ENCODE peak calls at places on chromosomes 6 and 20, in seven cellular contexts. T is CD4-positive, alpha-beta T cell; M is lower lobe of right lung; V is nephron progenitor cell; P is B cell; J is WERI-Rb-1; S is mesothelial cell of epicardium. A is an unnamed sample.

GRCh38 chr6:4935486-4935885 is 68.4 kb downstream of the RPP40 start:
- DNase-seq in P (no peak), S (no peak), V (no peak), J (no peak), M (no peak), T (no peak), A (no peak)

GRCh38 chr6:159969204-159969912 is 476 bp downstream of the IGF2R start:
- DNase-seq in S (peak), J (peak), P (no peak), T (no peak), M (peak), V (peak), A (no peak)

GRCh38 chr6:101597711-101598110 is 204.2 kb downstream of the GRIK2 start:
- DNase-seq in M (no peak), T (no peak), S (no peak), P (no peak), V (no peak), J (no peak), A (no peak)

GRCh38 chr6:68876792-68877493 is 241.9 kb downstream of the ADGRB3 start:
- DNase-seq in V (no peak), M (no peak), P (no peak), S (no peak), T (no peak), J (no peak), A (peak)

GRCh38 chr6:132733288-132733687 is 19.4 kb upstream of the VNN1 start:
- DNase-seq in M (no peak), S (no peak), J (no peak), P (no peak), T (no peak), V (no peak), A (no peak)

GRCh38 chr6:157912326-157912725 is 69.3 kb upstream of the SYNJ2 start:
- DNase-seq in T (no peak), V (no peak), M (no peak), S (no peak), J (no peak), P (no peak), A (no peak)

GRCh38 chr6:113995632-113996031 is 24.7 kb upstream of the HDAC2 start:
- DNase-seq in M (peak), T (no peak), V (peak), J (peak), S (no peak), P (no peak), A (no peak)

GRCh38 chr6:26550250-26550993 is 12.3 kb downstream of the HMGN4 start:
- DNase-seq in S (peak), T (peak), M (peak), J (no peak), V (peak), P (no peak), A (peak)

GRCh38 chr6:31655349-31656237 is at the start of gene APOM:
- DNase-seq in P (no peak), V (no peak), S (no peak), T (no peak), M (no peak), J (no peak), A (no peak)

GRCh38 chr6:29661071-29661470 is 4.2 kb downstream of the MOG start:
- DNase-seq in J (no peak), V (no peak), M (no peak), S (no peak), P (no peak), T (no peak), A (no peak)

GRCh38 chr6:162372092-162372491 is 355.5 kb downstream of the PRKN start:
- DNase-seq in M (no peak), J (no peak), T (no peak), V (no peak), S (no peak), P (no peak), A (no peak)

GRCh38 chr20:58112017-58112781 is 116.3 kb downstream of the ANKRD60 start:
- DNase-seq in S (no peak), J (no peak), T (no peak), V (no peak), M (no peak), P (no peak), A (no peak)

GRCh38 chr6:113825776-113826175 is 31.4 kb upstream of the MARCKS start:
- DNase-seq in P (no peak), M (peak), T (no peak), S (no peak), V (no peak), J (no peak), A (no peak)

GRCh38 chr6:158064725-158065251 is 83.1 kb downstream of the SYNJ2 start:
- DNase-seq in S (no peak), M (no peak), V (no peak), T (no peak), J (peak), P (no peak), A (no peak)

GRCh38 chr6:148358196-148358785 is 15.7 kb downstream of the SASH1 start:
- DNase-seq in V (no peak), J (no peak), M (no peak), P (no peak), S (no peak), T (no peak), A (no peak)

GRCh38 chr20:52975024-52975732 is 3.0 kb downstream of the TSHZ2 start:
- DNase-seq in S (no peak), P (no peak), J (no peak), V (no peak), M (no peak), T (peak), A (no peak)

GRCh38 chr6:127457444-127458064 is 1.6 kb downstream of the KIAA0408 start:
- DNase-seq in S (no peak), P (no peak), V (no peak), T (no peak), M (no peak), J (no peak), A (no peak)

GRCh38 chr6:1485678-1486077 is 96.3 kb downstream of the FOXF2 start:
- DNase-seq in J (no peak), V (no peak), S (no peak), P (no peak), M (no peak), T (no peak), A (no peak)

GRCh38 chr6:33815854-33816253 is 12.1 kb upstream of the MLN start:
- DNase-seq in M (peak), P (no peak), S (no peak), V (peak), J (peak), T (no peak), A (peak)

GRCh38 chr20:17295151-17295726 is 68.4 kb downstream of the PCSK2 start:
- DNase-seq in S (no peak), T (no peak), J (no peak), V (no peak), P (no peak), M (no peak), A (no peak)

GRCh38 chr6:163745566-163746400 is 331.3 kb downstream of the QKI start:
- DNase-seq in J (no peak), T (no peak), M (no peak), P (no peak), S (no peak), V (peak), A (no peak)

GRCh38 chr6:32669240-32669639 is 2.8 kb upstream of the HLA-DQB1 start:
- DNase-seq in S (no peak), P (no peak), T (no peak), V (no peak), M (no peak), J (no peak), A (no peak)

GRCh38 chr6:93272201-93272600 is 147.2 kb downstream of the EPHA7 start:
- DNase-seq in S (no peak), T (no peak), M (no peak), J (no peak), V (no peak), P (no peak), A (no peak)

GRCh38 chr6:10531513-10531912 is 10.4 kb downstream of the GCNT2 start:
- DNase-seq in M (no peak), P (no peak), T (no peak), S (no peak), J (no peak), V (no peak), A (no peak)

GRCh38 chr20:50348118-50348517 is 157.5 kb downstream of the CEBPB start:
- DNase-seq in M (peak), S (no peak), J (no peak), T (no peak), V (no peak), P (no peak), A (no peak)

GRCh38 chr6:11277275-11278206 is 45.1 kb upstream of the NEDD9 start:
- DNase-seq in V (no peak), S (no peak), M (no peak), J (no peak), T (no peak), P (no peak), A (peak)

GRCh38 chr6:116536216-116536621 is 9.3 kb downstream of the TRAPPC3L start:
- DNase-seq in J (peak), S (no peak), M (no peak), T (no peak), V (peak), P (peak), A (peak)

GRCh38 chr6:2770171-2770570 is 5.0 kb downstream of the WRNIP1 start:
- DNase-seq in T (no peak), P (no peak), S (no peak), J (no peak), V (no peak), M (no peak), A (no peak)

GRCh38 chr20:20594171-20594530 is 118.3 kb downstream of the RALGAPA2 start:
- DNase-seq in S (no peak), V (no peak), M (no peak), J (no peak), P (no peak), T (no peak), A (no peak)

GRCh38 chr6:169452117-169452868 is 198.6 kb upstream of the THBS2 start:
- DNase-seq in P (no peak), S (no peak), M (no peak), V (no peak), T (no peak), J (no peak), A (no peak)

GRCh38 chr6:75460636-75461035 is 33.0 kb downstream of the FILIP1 start:
- DNase-seq in V (no peak), P (no peak), T (no peak), J (no peak), M (no peak), S (no peak), A (no peak)

GRCh38 chr6:7409740-7410139 is 20.1 kb downstream of the RIOK1 start:
- DNase-seq in V (no peak), P (no peak), S (no peak), J (no peak), T (no peak), M (no peak), A (no peak)

GRCh38 chr20:34923414-34923813 is 32.2 kb downstream of the GSS start:
- DNase-seq in V (no peak), J (no peak), P (no peak), T (no peak), M (no peak), S (no peak), A (no peak)

GRCh38 chr6:49607391-49607982 is 29.2 kb downstream of the RHAG start:
- DNase-seq in P (no peak), T (no peak), S (no peak), J (no peak), V (no peak), M (no peak), A (no peak)

GRCh38 chr20:10653593-10654288 is 20.1 kb downstream of the JAG1 start:
- DNase-seq in M (no peak), T (no peak), S (no peak), P (no peak), V (peak), J (peak), A (no peak)

GRCh38 chr20:32539817-32540675 is 45.1 kb downstream of the NOL4L start:
- DNase-seq in S (no peak), T (peak), J (no peak), M (peak), P (peak), V (no peak), A (no peak)

GRCh38 chr20:43859994-43860393 is 54.7 kb upstream of the TOX2 start:
- DNase-seq in T (no peak), J (no peak), S (no peak), M (no peak), P (no peak), V (no peak), A (no peak)

GRCh38 chr6:34276881-34277762 is 28.3 kb upstream of the SMIM29 start:
- DNase-seq in P (no peak), J (peak), M (no peak), T (no peak), S (no peak), V (peak), A (no peak)

GRCh38 chr6:150334790-150335783 is 33.7 kb upstream of the IYD start:
- DNase-seq in V (peak), P (peak), M (no peak), J (peak), T (no peak), S (no peak), A (peak)

GRCh38 chr20:42191140-42191860 is 573.1 kb upstream of the CHD6 start:
- DNase-seq in S (no peak), P (no peak), V (no peak), J (peak), T (no peak), M (no peak), A (no peak)

GRCh38 chr6:136468711-136469110 is 81.5 kb downstream of the MAP7 start:
- DNase-seq in M (no peak), J (no peak), T (no peak), P (no peak), V (no peak), S (no peak), A (no peak)

GRCh38 chr6:136469154-136469553 is 81.1 kb downstream of the MAP7 start:
- DNase-seq in T (no peak), V (no peak), P (no peak), S (no peak), M (no peak), J (no peak), A (no peak)

GRCh38 chr6:136471372-136471771 is 78.8 kb downstream of the MAP7 start:
- DNase-seq in J (no peak), P (no peak), S (no peak), M (no peak), V (no peak), T (no peak), A (no peak)

GRCh38 chr6:136471922-136472321 is 78.3 kb downstream of the MAP7 start:
- DNase-seq in S (no peak), P (no peak), V (no peak), T (no peak), J (no peak), M (no peak), A (no peak)

GRCh38 chr6:136470044-136470443 is 80.2 kb downstream of the MAP7 start:
- DNase-seq in J (no peak), M (no peak), S (no peak), T (no peak), P (no peak), V (no peak), A (no peak)
- TF ChIP-seq CTCF in J (no peak), M (no peak), S (no peak), T (no peak), P (no peak), V (no peak), A (no peak)

DNA sequence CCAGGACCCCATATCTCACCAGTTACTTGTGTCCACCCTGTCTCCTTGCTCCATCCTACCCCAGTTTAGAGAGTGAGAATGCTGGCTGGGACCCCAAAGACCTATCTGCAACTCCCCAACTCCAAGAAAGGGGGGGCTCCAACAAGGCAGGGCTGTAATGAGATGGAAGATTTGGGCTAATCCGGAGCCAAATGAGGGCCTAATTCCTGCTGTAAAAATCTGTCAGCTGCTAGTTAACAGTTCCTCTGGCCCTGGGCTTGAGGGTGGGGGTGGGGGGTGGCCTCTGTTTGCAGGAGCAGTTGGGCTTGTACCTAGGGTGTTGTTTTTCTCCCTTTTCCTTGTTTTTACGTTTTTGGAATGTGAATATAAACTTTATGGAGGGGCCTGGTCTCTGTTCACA is 70.5 kb downstream of the NCR2 start:
- DNase-seq in M (no peak), T (no peak), P (no peak), S (no peak), V (no peak), J (peak), A (no peak)
- TF ChIP-seq CTCF in M (no peak), T (no peak), P (no peak), S (no peak), V (no peak), J (peak), A (no peak)

DNA sequence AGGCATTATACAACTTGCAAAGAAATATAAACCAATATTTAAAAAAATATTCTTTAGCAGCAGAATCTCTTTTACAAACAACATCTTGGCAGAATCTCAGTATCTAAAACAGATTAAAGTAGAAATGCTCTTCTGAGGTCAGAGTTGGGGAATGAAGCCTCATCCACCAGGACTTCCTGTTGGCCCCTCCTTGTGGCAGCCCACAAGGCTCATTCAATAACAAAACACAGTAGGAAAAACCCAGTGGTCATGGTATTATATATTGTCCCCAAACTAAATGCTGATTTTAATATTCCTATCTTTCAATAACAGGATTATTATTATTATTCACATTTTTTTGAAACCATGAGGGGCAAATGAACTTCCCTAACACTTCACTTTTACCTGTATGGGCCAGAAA is 368.6 kb downstream of the BTBD9 start:
- DNase-seq in P (no peak), S (no peak), T (no peak), M (no peak), J (no peak), V (no peak), A (no peak)
- TF ChIP-seq CTCF in P (no peak), S (no peak), T (no peak), M (no peak), J (no peak), V (no peak), A (no peak)

DNA sequence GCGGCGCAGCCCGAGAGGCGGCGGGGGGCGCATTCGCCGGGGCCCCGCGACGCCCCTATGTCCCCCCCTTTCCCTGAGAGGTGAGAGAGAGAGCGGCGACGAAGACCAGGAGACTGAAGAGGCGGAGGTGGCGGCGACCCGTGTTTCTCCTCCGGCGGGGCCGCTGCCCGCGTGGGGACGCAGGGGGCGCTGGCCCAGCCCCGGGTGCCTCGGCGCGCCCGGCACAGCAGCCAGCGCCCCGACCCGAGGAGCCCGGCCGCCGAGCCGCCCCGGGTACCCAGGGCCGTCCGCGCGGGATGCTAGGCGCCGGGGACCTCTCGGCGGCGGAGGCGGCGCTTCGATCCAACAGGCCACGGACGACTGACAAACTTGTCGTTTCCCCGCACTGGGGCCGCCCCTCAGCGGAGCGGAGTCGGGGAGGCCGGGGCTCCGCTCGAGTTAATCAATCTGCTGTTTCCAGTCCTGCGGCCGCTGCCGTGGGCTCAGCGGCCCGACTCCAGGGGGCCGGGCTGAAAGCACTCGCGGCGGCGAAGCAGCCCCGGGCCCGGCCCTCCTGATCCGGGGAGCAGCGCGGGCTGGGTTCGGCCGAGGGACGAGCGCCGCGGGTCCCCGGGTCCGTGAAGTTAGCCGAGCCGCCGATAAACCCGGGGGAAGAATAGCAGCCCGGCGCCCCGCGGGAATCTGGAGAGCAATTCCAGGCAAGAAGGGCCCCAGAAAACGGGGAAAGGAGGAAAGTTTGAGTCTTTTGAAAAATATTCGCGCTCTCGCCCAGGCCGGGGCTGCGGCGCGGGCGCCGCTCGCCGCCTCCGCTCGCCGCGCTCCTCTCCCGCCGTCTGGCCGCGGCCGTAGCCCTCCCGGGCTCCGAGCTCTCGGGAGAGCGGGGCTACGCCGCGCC is 595 bp downstream of the MDGA1 start:
- DNase-seq in J (no peak), M (no peak), V (peak), P (no peak), S (peak), T (peak), A (peak)
- TF ChIP-seq CTCF in J (peak), M (peak), V (no peak), P (peak), S (no peak), T (no peak), A (no peak)

GRCh38 chr6:119077643-119078448 is 618 bp downstream of the FAM184A start:
- DNase-seq in T (peak), P (no peak), M (peak), S (peak), V (peak), J (peak), A (peak)
- TF ChIP-seq CTCF in T (peak), P (peak), M (peak), S (no peak), V (no peak), J (peak), A (no peak)

A was measured in GM20000.